ENCODE peak calls at places on chromosomes 13 and 19, in four cellular contexts. One of them, this sample, is unnamed.

GRCh38 chr13:30908416-30908980 is 2.4 kb downstream of the MEDAG start:
- DNase-seq in H9: no peak
- DNase-seq in H1: no peak
- DNase-seq in mesendoderm: no peak
- DNase-seq in this sample: peak

GRCh38 chr19:29514525-29515232 is 11.1 kb upstream of the VSTM2B start:
- DNase-seq in H9: no peak
- DNase-seq in H1: no peak
- DNase-seq in mesendoderm: no peak
- DNase-seq in this sample: no peak

GRCh38 chr13:45367358-45367757 is 26.4 kb upstream of the TPT1 start:
- DNase-seq in H9: peak
- DNase-seq in H1: peak
- DNase-seq in mesendoderm: peak
- DNase-seq in this sample: peak

GRCh38 chr19:8355631-8356402 is 8.1 kb upstream of the ANGPTL4 start:
- DNase-seq in H9: no peak
- DNase-seq in H1: no peak
- DNase-seq in mesendoderm: no peak
- DNase-seq in this sample: peak

GRCh38 chr19:42088471-42089190 is 12.7 kb downstream of the ZNF574 start:
- DNase-seq in H9: no peak
- DNase-seq in H1: no peak
- DNase-seq in mesendoderm: no peak
- DNase-seq in this sample: peak

GRCh38 chr19:42601811-42602443 is 7.2 kb upstream of the CEACAM8 start:
- DNase-seq in H9: peak
- DNase-seq in H1: no peak
- DNase-seq in mesendoderm: peak
- DNase-seq in this sample: peak

GRCh38 chr19:57280913-57281425 is 684 bp downstream of the ZNF460 start:
- DNase-seq in H9: no peak
- DNase-seq in H1: no peak
- DNase-seq in mesendoderm: no peak
- DNase-seq in this sample: no peak

GRCh38 chr13:34748078-34748477 is 194.0 kb upstream of the NBEA start:
- DNase-seq in H9: no peak
- DNase-seq in H1: no peak
- DNase-seq in mesendoderm: no peak
- DNase-seq in this sample: no peak

GRCh38 chr13:113547248-113547971 is 37.1 kb upstream of the TFDP1 start:
- DNase-seq in H9: no peak
- DNase-seq in H1: no peak
- DNase-seq in mesendoderm: no peak
- DNase-seq in this sample: peak

GRCh38 chr13:50222569-50223332 is 207.5 kb downstream of the KCNRG start:
- DNase-seq in H9: no peak
- DNase-seq in H1: no peak
- DNase-seq in mesendoderm: no peak
- DNase-seq in this sample: peak

GRCh38 chr19:6521718-6522646 is 8.8 kb upstream of the TNFSF9 start:
- DNase-seq in H9: no peak
- DNase-seq in H1: no peak
- DNase-seq in mesendoderm: peak
- DNase-seq in this sample: no peak

GRCh38 chr13:101262306-101262705 is 154.0 kb downstream of the NALCN start:
- DNase-seq in H9: no peak
- DNase-seq in H1: no peak
- DNase-seq in mesendoderm: no peak
- DNase-seq in this sample: no peak

GRCh38 chr13:110913911-110914292 is 967 bp downstream of the ANKRD10 start:
- DNase-seq in H9: no peak
- DNase-seq in H1: no peak
- DNase-seq in mesendoderm: no peak
- DNase-seq in this sample: no peak

GRCh38 chr13:20217168-20217567 is 15.0 kb downstream of the GJB6 start:
- DNase-seq in H9: no peak
- DNase-seq in H1: no peak
- DNase-seq in mesendoderm: no peak
- DNase-seq in this sample: no peak

GRCh38 chr13:108676620-108677019 is 47.2 kb downstream of the MYO16 start:
- DNase-seq in H9: no peak
- DNase-seq in H1: no peak
- DNase-seq in mesendoderm: no peak
- DNase-seq in this sample: no peak

GRCh38 chr19:33726756-33727155 is 69.9 kb upstream of the KCTD15 start:
- DNase-seq in H9: no peak
- DNase-seq in H1: no peak
- DNase-seq in mesendoderm: no peak
- DNase-seq in this sample: no peak

GRCh38 chr19:38455031-38455430 is 21.5 kb downstream of the RYR1 start:
- DNase-seq in H9: no peak
- DNase-seq in H1: no peak
- DNase-seq in mesendoderm: peak
- DNase-seq in this sample: peak

GRCh38 chr19:41321600-41322270 is 11.8 kb downstream of the CCDC97 start:
- DNase-seq in H9: peak
- DNase-seq in H1: peak
- DNase-seq in mesendoderm: peak
- DNase-seq in this sample: peak

GRCh38 chr13:113064534-113065405 is 40.8 kb upstream of the F7 start:
- DNase-seq in H9: no peak
- DNase-seq in H1: no peak
- DNase-seq in mesendoderm: peak
- DNase-seq in this sample: peak

GRCh38 chr13:113638806-113639205 is 19.2 kb downstream of the ATP4B start:
- DNase-seq in H9: no peak
- DNase-seq in H1: no peak
- DNase-seq in mesendoderm: no peak
- DNase-seq in this sample: no peak

GRCh38 chr19:16133818-16134217 is 9.7 kb upstream of the HSH2D start:
- DNase-seq in H9: no peak
- DNase-seq in H1: no peak
- DNase-seq in mesendoderm: no peak
- DNase-seq in this sample: no peak

GRCh38 chr13:80340643-80341097 is 256 bp downstream of the SPRY2 start:
- DNase-seq in H9: no peak
- DNase-seq in H1: no peak
- DNase-seq in mesendoderm: no peak
- DNase-seq in this sample: peak

GRCh38 chr19:18418725-18419194 is 438 bp upstream of the SSBP4 start:
- DNase-seq in H9: no peak
- DNase-seq in H1: no peak
- DNase-seq in mesendoderm: no peak
- DNase-seq in this sample: no peak

GRCh38 chr13:103012611-103013010 is 53.6 kb downstream of the SLC10A2 start:
- DNase-seq in H9: no peak
- DNase-seq in H1: no peak
- DNase-seq in mesendoderm: no peak
- DNase-seq in this sample: no peak

GRCh38 chr19:18107235-18108083 is 9.9 kb downstream of the MAST3 start:
- DNase-seq in H9: no peak
- DNase-seq in H1: no peak
- DNase-seq in mesendoderm: no peak
- DNase-seq in this sample: no peak

GRCh38 chr13:45473627-45474026 is 8.9 kb downstream of the COG3 start:
- DNase-seq in H9: peak
- DNase-seq in H1: no peak
- DNase-seq in mesendoderm: peak
- DNase-seq in this sample: no peak

GRCh38 chr19:17340871-17341357 is 3.6 kb downstream of the GTPBP3 start:
- DNase-seq in H9: peak
- DNase-seq in H1: no peak
- DNase-seq in mesendoderm: peak
- DNase-seq in this sample: no peak

GRCh38 chr19:1400281-1401137 is 833 bp downstream of the GAMT start:
- DNase-seq in H9: no peak
- DNase-seq in H1: no peak
- DNase-seq in mesendoderm: no peak
- DNase-seq in this sample: no peak

GRCh38 chr19:33520048-33520643 is 1.4 kb downstream of the PEPD start:
- DNase-seq in H9: no peak
- DNase-seq in H1: no peak
- DNase-seq in mesendoderm: no peak
- DNase-seq in this sample: no peak

GRCh38 chr19:12800344-12800732 is 1.3 kb downstream of the PRDX2 start:
- DNase-seq in H9: no peak
- DNase-seq in H1: no peak
- DNase-seq in mesendoderm: no peak
- DNase-seq in this sample: no peak

GRCh38 chr19:48023518-48023917 is 20.4 kb downstream of the CABP5 start:
- DNase-seq in H9: no peak
- DNase-seq in H1: no peak
- DNase-seq in mesendoderm: no peak
- DNase-seq in this sample: no peak
- H3K56ac ChIP-seq in H9: no peak
- H3K56ac ChIP-seq in H1: no peak
- H3K56ac ChIP-seq in mesendoderm: no peak
- H3K56ac ChIP-seq in this sample: no peak

GRCh38 chr13:58369941-58370340 is 738.4 kb downstream of the PCDH17 start:
- DNase-seq in H9: no peak
- DNase-seq in H1: no peak
- DNase-seq in mesendoderm: peak
- DNase-seq in this sample: no peak
- H4K5ac ChIP-seq in H9: no peak
- H4K5ac ChIP-seq in H1: no peak
- H4K5ac ChIP-seq in mesendoderm: no peak
- H4K5ac ChIP-seq in this sample: no peak

GRCh38 chr19:14325134-14325533 is 56.1 kb upstream of the ADGRE5 start:
- DNase-seq in H9: no peak
- DNase-seq in H1: no peak
- DNase-seq in mesendoderm: no peak
- DNase-seq in this sample: no peak
- H3K56ac ChIP-seq in H9: no peak
- H3K56ac ChIP-seq in H1: no peak
- H3K56ac ChIP-seq in mesendoderm: no peak
- H3K56ac ChIP-seq in this sample: no peak

GRCh38 chr19:50549059-50549926 is 18.9 kb downstream of the LRRC4B start:
- DNase-seq in H9: no peak
- DNase-seq in H1: no peak
- DNase-seq in mesendoderm: no peak
- DNase-seq in this sample: no peak

GRCh38 chr19:50551034-50551712 is 17.1 kb downstream of the LRRC4B start:
- DNase-seq in H9: no peak
- DNase-seq in H1: no peak
- DNase-seq in mesendoderm: no peak
- DNase-seq in this sample: no peak

GRCh38 chr19:50548191-50549058 is 19.8 kb downstream of the LRRC4B start:
- DNase-seq in H9: no peak
- DNase-seq in H1: no peak
- DNase-seq in mesendoderm: no peak
- DNase-seq in this sample: no peak

GRCh38 chr19:50550594-50550966 is 17.7 kb downstream of the LRRC4B start:
- DNase-seq in H9: no peak
- DNase-seq in H1: no peak
- DNase-seq in mesendoderm: no peak
- DNase-seq in this sample: no peak

DNA sequence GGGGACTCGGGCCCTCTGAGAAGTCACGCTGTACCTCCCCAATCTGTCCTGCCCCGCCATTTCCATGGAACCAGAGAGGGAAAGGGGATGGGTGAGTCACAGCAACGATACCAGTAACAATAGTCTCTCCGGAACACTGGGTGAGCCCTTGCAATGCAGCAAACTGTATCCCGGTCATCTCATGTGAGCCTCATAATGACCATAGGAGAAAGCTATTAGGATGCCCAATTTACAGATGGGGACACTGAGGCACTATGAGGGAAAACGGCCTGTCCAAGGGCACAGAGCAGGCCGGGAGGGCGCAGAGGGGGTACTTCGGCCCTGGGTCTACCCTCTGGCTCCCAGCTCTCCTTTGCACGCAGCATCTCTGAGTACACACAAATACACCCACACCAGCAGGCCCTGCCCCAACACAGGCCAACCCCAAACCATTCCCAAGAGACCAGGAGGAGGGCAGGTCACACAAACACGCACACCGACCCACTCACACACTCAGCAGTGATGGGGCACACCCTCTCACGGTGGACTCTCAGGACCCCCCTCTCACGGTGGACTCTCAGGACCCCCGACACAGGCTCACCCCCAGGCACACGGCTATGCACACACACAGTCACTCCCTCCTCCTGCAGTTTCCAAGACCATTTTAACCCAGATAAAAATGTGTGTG is 18.2 kb downstream of the LRRC4B start:
- DNase-seq in H9: no peak
- DNase-seq in H1: no peak
- DNase-seq in mesendoderm: no peak
- DNase-seq in this sample: no peak
- H4K5ac ChIP-seq in H9: no peak
- H4K5ac ChIP-seq in H1: no peak
- H4K5ac ChIP-seq in mesendoderm: no peak
- H4K5ac ChIP-seq in this sample: no peak

This sample was measured in IMR-90.